ENCODE peak calls at places on chromosomes 3 and 15, in seven cellular contexts. U is mesenchymal stem cell; I is stomach; J is effector memory CD4-positive, alpha-beta T cell; W is cardiac muscle cell; R is tibial nerve; T is heart left ventricle. C is an unnamed sample.

GRCh38 chr3:168071535-168071934 is 24.2 kb downstream of the GOLIM4 start:
- DNase-seq in U (peak; percentile 80), T (no peak), R (no peak), W (no peak), J (no peak), I (no peak), C (peak; percentile 15)

GRCh38 chr3:136955813-136956212 is 2.0 kb upstream of the IL20RB start:
- DNase-seq in I (no peak), U (peak; percentile 93), R (no peak), T (no peak), W (no peak), J (no peak), C (no peak)

GRCh38 chr3:72679540-72680198 is 168.6 kb downstream of the SHQ1 start:
- DNase-seq in U (peak; percentile 9), T (no peak), I (no peak), J (no peak), W (no peak), R (no peak), C (no peak)

GRCh38 chr3:186109897-186110803 is 1.3 kb upstream of the ETV5 start:
- DNase-seq in I (peak; percentile 34), U (peak; percentile 72), R (no peak), T (peak; percentile 34), J (no peak), W (no peak), C (peak; percentile 56)

GRCh38 chr3:119239421-119239820 is 1.3 kb downstream of the B4GALT4 start:
- DNase-seq in R (no peak), I (no peak), T (no peak), W (no peak), J (no peak), U (peak; percentile 13), C (no peak)

GRCh38 chr3:132135628-132136333 is 101.0 kb upstream of the CPNE4 start:
- DNase-seq in J (no peak), R (no peak), I (no peak), W (no peak), U (peak; percentile 84), T (no peak), C (peak; percentile 10)

GRCh38 chr3:11132861-11133260 is 21.4 kb upstream of the HRH1 start:
- DNase-seq in W (no peak), J (no peak), U (no peak), I (no peak), R (peak; percentile 4), T (no peak), C (no peak)

GRCh38 chr15:76196286-76196948 is 114.9 kb downstream of the ETFA start:
- DNase-seq in U (peak; percentile 93), W (peak; percentile 30), I (peak; percentile 82), J (no peak), T (peak; percentile 71), R (no peak), C (peak; percentile 55)

GRCh38 chr3:122942937-122943827 is 84.4 kb downstream of the SEMA5B start:
- DNase-seq in R (peak; percentile 36), T (peak; percentile 76), U (peak; percentile 61), W (peak; percentile 85), J (no peak), I (peak; percentile 82), C (peak; percentile 66)

GRCh38 chr3:32414527-32415202 is 23.0 kb downstream of the CMTM7 start:
- DNase-seq in W (no peak), I (peak; percentile 39), U (no peak), T (no peak), J (no peak), R (no peak), C (no peak)

GRCh38 chr3:80408322-80408721 is 640.5 kb upstream of the ROBO1 start:
- DNase-seq in T (no peak), R (no peak), J (no peak), W (no peak), I (no peak), U (no peak), C (peak; percentile 1)

GRCh38 chr3:101725192-101725889 is 927 bp downstream of the CEP97 start:
- DNase-seq in W (peak; percentile 50), J (peak; percentile 6), T (peak; percentile 44), U (peak; percentile 34), I (peak; percentile 34), R (peak; percentile 24), C (peak; percentile 65)

GRCh38 chr3:28867836-28868235 is 413.0 kb upstream of the RBMS3 start:
- DNase-seq in J (no peak), T (no peak), R (no peak), I (no peak), W (no peak), U (no peak), C (no peak)

GRCh38 chr3:106425021-106425420 is 556.2 kb upstream of the CBLB start:
- DNase-seq in R (no peak), J (no peak), T (no peak), I (no peak), W (no peak), U (peak; percentile 51), C (no peak)

DNA sequence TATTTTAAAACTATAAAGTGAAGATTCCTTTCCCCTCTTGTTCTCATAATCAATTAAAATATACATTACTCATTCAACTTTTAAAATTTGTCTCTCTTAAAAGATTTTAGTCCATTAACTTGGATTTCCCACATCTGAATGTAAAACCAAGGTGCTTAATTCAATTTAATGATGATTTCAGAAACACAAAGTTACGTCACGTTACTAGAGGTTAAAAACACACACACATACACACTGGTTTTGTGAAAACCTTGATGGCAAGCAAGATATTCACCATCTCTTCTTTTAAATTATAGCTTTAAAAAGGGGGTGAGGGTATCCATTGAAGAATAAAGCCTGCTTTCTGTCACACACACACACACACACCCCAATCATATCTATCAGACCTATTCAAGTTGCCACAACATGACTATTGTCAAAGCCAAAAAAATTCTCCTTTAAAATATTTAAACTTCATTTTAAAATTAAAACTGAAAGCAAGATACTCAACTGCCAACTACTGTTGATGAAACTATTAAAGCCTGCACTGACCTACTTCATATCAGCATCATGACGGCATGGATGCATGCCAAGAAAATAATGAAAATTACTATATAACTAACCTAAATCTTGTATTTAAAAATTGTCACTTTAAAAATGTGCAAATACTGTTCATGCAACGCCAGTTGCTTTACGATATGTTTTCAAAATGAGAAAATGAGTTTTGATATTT is 2.1 kb downstream of the RFX7 start:
- DNase-seq in J (no peak), T (no peak), U (no peak), I (no peak), W (no peak), R (no peak), C (no peak)
- H3K27ac ChIP-seq in J (no peak overlapping the region), T (no peak overlapping the region), U (no peak overlapping the region), I (no peak overlapping the region), W (no peak overlapping the region), R (no peak overlapping the region), C (no peak overlapping the region)

GRCh38 chr3:13041113-13041776 is 32.0 kb downstream of the IQSEC1 start:
- DNase-seq in T (no peak), J (no peak), U (no peak), R (no peak), W (no peak), I (no peak), C (no peak)
- H3K4me1 ChIP-seq in T (peaks cover 6% of the 10 kb centered on the region), J (no peaks in the 10 kb centered on the region), U (no peaks in the 10 kb centered on the region), R (peaks cover 3% of the 10 kb centered on the region), W (peaks cover 2% of the 10 kb centered on the region), I (no peaks in the 10 kb centered on the region), C (no peaks in the 10 kb centered on the region)

GRCh38 chr3:177596248-177596821 is 399.1 kb upstream of the TBL1XR1 start:
- DNase-seq in R (no peak), J (no peak), T (no peak), I (peak; percentile 34), W (no peak), U (no peak), C (no peak)
- H3K27ac ChIP-seq in R (no peak overlapping the region), J (no peak overlapping the region), T (no peak overlapping the region), I (peak overlapping the region; percentile 78), W (no peak overlapping the region), U (no peak overlapping the region), C (no peak overlapping the region)

GRCh38 chr15:70286110-70286806 is 188.5 kb upstream of the TLE3 start:
- DNase-seq in I (no peak), J (no peak), T (no peak), R (no peak), U (no peak), W (peak; percentile 76), C (peak; percentile 20)
- H3K4me1 ChIP-seq in I (peaks cover 11% of the 10 kb centered on the region), J (no peaks in the 10 kb centered on the region), T (peaks cover 23% of the 10 kb centered on the region), R (peaks cover 9% of the 10 kb centered on the region), U (peaks cover 7% of the 10 kb centered on the region), W (peaks cover 11% of the 10 kb centered on the region), C (peaks cover 8% of the 10 kb centered on the region)